ENCODE peak calls at places on chromosomes 1 and 21, in eight cellular contexts. I is upper lobe of right lung; L is uterus; Y is CD4-positive, alpha-beta memory T cell; N is GM12864; V is astrocyte of the spinal cord; H is nucleus accumbens; T is mesendoderm. B is an unnamed sample.

GRCh38 chr1:18974005-18974404 is 17.5 kb upstream of the IFFO2 start:
- DNase-seq in I (no peak), L (no peak), Y (no peak), N (no peak), V (no peak), H (no peak), T (no peak), B (no peak)

GRCh38 chr21:34936874-34937563 is 112.1 kb downstream of the RUNX1 start:
- DNase-seq in I (no peak), L (no peak), Y (no peak), N (no peak), V (no peak), H (no peak), T (no peak), B (no peak)

GRCh38 chr1:33872681-33873080 is 8.8 kb downstream of the HMGB4 start:
- DNase-seq in I (no peak), L (no peak), Y (no peak), N (no peak), V (peak; percentile 74), H (no peak), T (no peak), B (no peak)

GRCh38 chr1:151529211-151529702 is 10.9 kb upstream of the TUFT1 start:
- DNase-seq in I (no peak), L (no peak), Y (no peak), N (no peak), V (no peak), H (no peak), T (no peak), B (no peak)

GRCh38 chr21:25307489-25307888 is 299.8 kb downstream of the MRPL39 start:
- DNase-seq in I (no peak), L (no peak), Y (no peak), N (no peak), V (peak; percentile 74), H (no peak), T (no peak), B (no peak)

GRCh38 chr1:163202833-163203451 is at the start of gene RGS5:
- DNase-seq in I (no peak), L (no peak), Y (no peak), N (no peak), V (peak; percentile 41), H (no peak), T (peak; percentile 99), B (peak; percentile 77)

GRCh38 chr1:74693473-74693872 is 19.9 kb upstream of the ERICH3 start:
- DNase-seq in I (no peak), L (no peak), Y (no peak), N (no peak), V (peak; percentile 42), H (no peak), T (no peak), B (no peak)

GRCh38 chr1:229363723-229364122 is 20.9 kb upstream of the CCSAP start:
- DNase-seq in I (no peak), L (no peak), Y (no peak), N (no peak), V (peak; percentile 1), H (no peak), T (peak; percentile 26), B (no peak)

GRCh38 chr1:35505911-35506798 is 51.0 kb downstream of the KIAA0319L start:
- DNase-seq in I (no peak), L (no peak), Y (peak; percentile 89), N (peak; percentile 36), V (peak; percentile 85), H (no peak), T (peak; percentile 23), B (no peak)

GRCh38 chr1:220887868-220888664 is 8.8 kb downstream of the HLX start:
- DNase-seq in I (no peak), L (no peak), Y (no peak), N (no peak), V (no peak), H (no peak), T (peak; percentile 55), B (no peak)

GRCh38 chr21:17925000-17925610 is 105.9 kb upstream of the C21orf91 start:
- DNase-seq in I (no peak), L (peak; percentile 42), Y (peak; percentile 50), N (peak; percentile 42), V (peak; percentile 57), H (no peak), T (peak; percentile 86), B (peak; percentile 91)

GRCh38 chr1:27872802-27873665 is 690 bp downstream of the THEMIS2 start:
- DNase-seq in I (peak; percentile 71), L (no peak), Y (peak; percentile 58), N (no peak), V (no peak), H (no peak), T (peak; percentile 19), B (no peak)

GRCh38 chr1:240522122-240522822 is 89.7 kb downstream of the GREM2 start:
- DNase-seq in I (no peak), L (no peak), Y (no peak), N (no peak), V (no peak), H (no peak), T (no peak), B (no peak)

GRCh38 chr1:225942574-225942973 is 1.6 kb upstream of the LEFTY2 start:
- DNase-seq in I (no peak), L (no peak), Y (no peak), N (peak; percentile 70), V (no peak), H (no peak), T (peak; percentile 67), B (no peak)

GRCh38 chr21:42695324-42696025 is 42.1 kb downstream of the PDE9A start:
- DNase-seq in I (peak; percentile 5), L (no peak), Y (no peak), N (no peak), V (peak; percentile 28), H (no peak), T (no peak), B (no peak)

GRCh38 chr1:53738205-53739108 is 507 bp downstream of the GLIS1 start:
- DNase-seq in I (peak; percentile 64), L (no peak), Y (no peak), N (no peak), V (peak; percentile 23), H (no peak), T (no peak), B (no peak)

GRCh38 chr1:17630048-17630830 is 90.7 kb downstream of the ARHGEF10L start:
- DNase-seq in I (peak; percentile 79), L (peak; percentile 48), Y (no peak), N (no peak), V (no peak), H (peak; percentile 13), T (no peak), B (no peak)

GRCh38 chr1:211939876-211940468 is 95.4 kb downstream of the INTS7 start:
- DNase-seq in I (no peak), L (no peak), Y (no peak), N (peak; percentile 94), V (no peak), H (no peak), T (no peak), B (no peak)

GRCh38 chr1:201042663-201043461 is 19.3 kb upstream of the KIF21B start:
- DNase-seq in I (no peak), L (peak; percentile 47), Y (peak; percentile 67), N (no peak), V (peak; percentile 72), H (peak; percentile 51), T (peak; percentile 74), B (peak; percentile 89)

GRCh38 chr1:72003092-72003491 is 279.2 kb downstream of the NEGR1 start:
- DNase-seq in I (no peak), L (no peak), Y (no peak), N (no peak), V (no peak), H (no peak), T (no peak), B (no peak)

GRCh38 chr1:159200759-159201158 is 3.9 kb upstream of the ACKR1 start:
- DNase-seq in I (no peak), L (no peak), Y (no peak), N (no peak), V (no peak), H (no peak), T (no peak), B (no peak)

GRCh38 chr1:97308131-97308530 is 586.5 kb downstream of the PTBP2 start:
- DNase-seq in I (no peak), L (no peak), Y (no peak), N (no peak), V (no peak), H (no peak), T (no peak), B (no peak)

GRCh38 chr1:168235548-168235885 is 9.7 kb downstream of the SFT2D2 start:
- DNase-seq in I (no peak), L (no peak), Y (no peak), N (no peak), V (no peak), H (no peak), T (no peak), B (no peak)

GRCh38 chr1:61076728-61077675 is 5.4 kb upstream of the NFIA start:
- DNase-seq in I (peak; percentile 94), L (peak; percentile 78), Y (peak; percentile 91), N (peak; percentile 81), V (peak; percentile 87), H (peak; percentile 84), T (peak; percentile 94), B (peak; percentile 99)

GRCh38 chr1:154342132-154342531 is 16.8 kb downstream of the ATP8B2 start:
- DNase-seq in I (no peak), L (no peak), Y (peak; percentile 43), N (no peak), V (no peak), H (no peak), T (no peak), B (no peak)

GRCh38 chr1:175217674-175218073 is 25.1 kb upstream of the KIAA0040 start:
- DNase-seq in I (no peak), L (no peak), Y (no peak), N (no peak), V (no peak), H (no peak), T (no peak), B (no peak)

GRCh38 chr1:233359431-233359830 is 31.9 kb downstream of the MAP3K21 start:
- DNase-seq in I (no peak), L (no peak), Y (no peak), N (no peak), V (no peak), H (no peak), T (no peak), B (no peak)

GRCh38 chr1:19439464-19440171 is 45.7 kb downstream of the CAPZB start:
- DNase-seq in I (no peak), L (no peak), Y (peak; percentile 50), N (no peak), V (no peak), H (no peak), T (peak; percentile 40), B (no peak)

GRCh38 chr21:39029086-39029772 is 154.0 kb downstream of the PSMG1 start:
- DNase-seq in I (no peak), L (no peak), Y (no peak), N (no peak), V (peak; percentile 25), H (no peak), T (peak; percentile 74), B (no peak)

GRCh38 chr1:245288796-245289195 is 134.0 kb downstream of the KIF26B start:
- DNase-seq in I (no peak), L (no peak), Y (no peak), N (no peak), V (no peak), H (no peak), T (no peak), B (no peak)

GRCh38 chr21:34133392-34133791 is 60.0 kb downstream of the MRPS6 start:
- DNase-seq in I (no peak), L (no peak), Y (no peak), N (no peak), V (no peak), H (no peak), T (peak; percentile 16), B (no peak)

GRCh38 chr1:1345860-1346500 is 3.2 kb downstream of the DVL1 start:
- DNase-seq in I (no peak), L (no peak), Y (no peak), N (no peak), V (no peak), H (no peak), T (no peak), B (no peak)

GRCh38 chr1:178864326-178864725 is 6.6 kb downstream of the ANGPTL1 start:
- DNase-seq in I (no peak), L (no peak), Y (no peak), N (no peak), V (no peak), H (no peak), T (no peak), B (no peak)